ENCODE peak calls at places on chromosomes 12 and 14, in ten cellular contexts. E is uterus, I is tibial artery, R is aorta, G is HCT116, D is GM12878, T is BE2C, L is GM23338, N is colonic mucosa, M is keratinocyte. A is an unnamed sample.
A peak's percentile ranks its signal among the peaks of the same experiment; 100 is the strongest.

GRCh38 chr12:116426391-116427136 is 132.6 kb upstream of the MAP1LC3B2 start:
- DNase-seq in E (peak; percentile 91), I (peak; percentile 79), R (peak; percentile 86), G (peak; percentile 87), D (no peak), T (peak; percentile 45), L (peak; percentile 89), N (no peak), M (peak; percentile 95), A (peak; percentile 99)

GRCh38 chr12:77767756-77768343 is 62.8 kb upstream of the NAV3 start:
- DNase-seq in E (no peak), I (no peak), R (no peak), G (no peak), D (no peak), T (no peak), L (no peak), N (no peak), M (no peak), A (no peak)

GRCh38 chr14:91361236-91361811 is 56.3 kb downstream of the CCDC88C start:
- DNase-seq in E (no peak), I (no peak), R (no peak), G (no peak), D (no peak), T (no peak), L (no peak), N (no peak), M (no peak), A (peak; percentile 92)

GRCh38 chr14:53401646-53402045 is 248.5 kb upstream of the DDHD1 start:
- DNase-seq in E (no peak), I (no peak), R (no peak), G (no peak), D (no peak), T (no peak), L (no peak), N (no peak), M (no peak), A (no peak)

GRCh38 chr12:118052324-118053070 is 8.5 kb downstream of the WSB2 start:
- DNase-seq in E (peak; percentile 60), I (peak; percentile 78), R (peak; percentile 86), G (peak; percentile 97), D (no peak), T (no peak), L (peak; percentile 4), N (peak; percentile 89), M (peak; percentile 93), A (peak; percentile 95)

GRCh38 chr14:79920180-79920579 is 291.1 kb downstream of the DIO2 start:
- DNase-seq in E (no peak), I (no peak), R (no peak), G (no peak), D (no peak), T (no peak), L (no peak), N (no peak), M (no peak), A (no peak)

GRCh38 chr12:122961551-122962329 is 4.5 kb downstream of the ABCB9 start:
- DNase-seq in E (no peak), I (no peak), R (no peak), G (no peak), D (no peak), T (no peak), L (no peak), N (peak; percentile 83), M (no peak), A (no peak)

GRCh38 chr14:55383039-55383438 is 28.6 kb downstream of the ATG14 start:
- DNase-seq in E (no peak), I (no peak), R (peak; percentile 57), G (no peak), D (no peak), T (no peak), L (no peak), N (no peak), M (no peak), A (peak; percentile 7)

GRCh38 chr12:104358353-104359003 is 54.9 kb downstream of the EID3 start:
- DNase-seq in E (peak; percentile 63), I (peak; percentile 68), R (peak; percentile 81), G (peak; percentile 35), D (peak; percentile 44), T (peak; percentile 53), L (peak; percentile 80), N (peak; percentile 73), M (no peak), A (peak; percentile 72)

GRCh38 chr12:89051065-89051677 is 301.1 kb downstream of the DUSP6 start:
- DNase-seq in E (no peak), I (no peak), R (no peak), G (peak; percentile 70), D (no peak), T (peak; percentile 19), L (peak; percentile 83), N (peak; percentile 44), M (no peak), A (peak; percentile 71)

GRCh38 chr12:13208533-13209278 is 12.2 kb downstream of the EMP1 start:
- DNase-seq in E (no peak), I (no peak), R (no peak), G (no peak), D (no peak), T (no peak), L (peak; percentile 70), N (no peak), M (no peak), A (peak; percentile 65)

GRCh38 chr14:95327558-95328374 is 8.1 kb upstream of the CLMN start:
- DNase-seq in E (no peak), I (no peak), R (no peak), G (no peak), D (peak; percentile 91), T (no peak), L (no peak), N (no peak), M (no peak), A (no peak)

GRCh38 chr14:51341338-51341737 is 101.3 kb downstream of the TMX1 start:
- DNase-seq in E (no peak), I (no peak), R (no peak), G (no peak), D (no peak), T (no peak), L (no peak), N (no peak), M (no peak), A (no peak)

GRCh38 chr12:70513441-70513840 is 123.8 kb downstream of the PTPRB start:
- DNase-seq in E (no peak), I (no peak), R (no peak), G (no peak), D (no peak), T (no peak), L (no peak), N (no peak), M (no peak), A (peak; percentile 71)

GRCh38 chr12:57836442-57837375 is 9.8 kb downstream of the CTDSP2 start:
- DNase-seq in E (peak; percentile 82), I (peak; percentile 78), R (peak; percentile 90), G (no peak), D (no peak), T (no peak), L (peak; percentile 84), N (peak; percentile 80), M (no peak), A (peak; percentile 95)

GRCh38 chr14:51818748-51819386 is 41.5 kb upstream of the GNG2 start:
- DNase-seq in E (no peak), I (no peak), R (no peak), G (no peak), D (no peak), T (peak; percentile 84), L (peak; percentile 33), N (no peak), M (no peak), A (no peak)

GRCh38 chr12:56994231-56994746 is 12.1 kb downstream of the ZBTB39 start:
- DNase-seq in E (no peak), I (no peak), R (no peak), G (no peak), D (no peak), T (no peak), L (no peak), N (peak; percentile 12), M (no peak), A (no peak)

GRCh38 chr12:124428792-124429281 is 133.9 kb downstream of the RFLNA start:
- DNase-seq in E (no peak), I (no peak), R (no peak), G (no peak), D (no peak), T (no peak), L (no peak), N (no peak), M (no peak), A (no peak)

DNA sequence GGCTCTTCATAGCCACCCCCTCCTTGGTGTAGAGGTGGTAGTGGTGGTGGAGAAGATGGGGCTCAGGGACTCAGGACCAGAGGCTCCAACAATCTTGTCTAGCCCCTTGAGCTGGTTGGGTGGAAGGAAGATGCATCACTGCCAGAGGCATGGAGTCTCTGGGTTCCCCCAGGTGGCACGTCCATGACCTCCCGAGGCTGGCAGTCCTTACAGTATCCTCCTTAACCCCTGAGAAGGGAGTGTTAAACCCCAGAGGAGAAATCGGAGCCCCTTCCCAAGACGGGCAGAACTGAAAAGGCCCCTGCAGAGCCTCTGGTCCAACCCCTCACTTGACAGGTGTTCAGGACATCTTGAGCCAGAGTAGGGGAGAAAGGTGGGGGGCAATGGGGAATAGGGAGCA is 9.1 kb downstream of the KRT83 start:
- DNase-seq in E (no peak), I (no peak), R (no peak), G (no peak), D (no peak), T (no peak), L (no peak), N (no peak), M (no peak), A (no peak)
- H3K27me3 ChIP-seq in E (no peaks in the 10 kb centered on the region), I (no peaks in the 10 kb centered on the region), R (no peaks in the 10 kb centered on the region), G (no peaks in the 10 kb centered on the region), D (peaks cover 18% of the 10 kb centered on the region), T (peaks cover 38% of the 10 kb centered on the region), L (peaks cover 36% of the 10 kb centered on the region), N (peaks cover 15% of the 10 kb centered on the region), M (peaks cover 30% of the 10 kb centered on the region), A (peaks cover 76% of the 10 kb centered on the region)

GRCh38 chr12:52781399-52782082 is 4.4 kb upstream of the KRT76 start:
- DNase-seq in E (no peak), I (no peak), R (no peak), G (no peak), D (no peak), T (no peak), L (no peak), N (no peak), M (no peak), A (no peak)
- H3K27me3 ChIP-seq in E (no peaks in the 10 kb centered on the region), I (no peaks in the 10 kb centered on the region), R (peaks cover 2% of the 10 kb centered on the region), G (peaks cover 35% of the 10 kb centered on the region), D (peaks cover 3% of the 10 kb centered on the region), T (peaks cover 16% of the 10 kb centered on the region), L (no peaks in the 10 kb centered on the region), N (no peaks in the 10 kb centered on the region), M (peaks cover 36% of the 10 kb centered on the region), A (peaks cover 59% of the 10 kb centered on the region)

GRCh38 chr12:132461526-132461925 is 28.4 kb upstream of the FBRSL1 start:
- DNase-seq in E (no peak), I (no peak), R (no peak), G (no peak), D (no peak), T (no peak), L (no peak), N (no peak), M (no peak), A (no peak)
- H3K27me3 ChIP-seq in E (peaks cover 4% of the 10 kb centered on the region), I (no peaks in the 10 kb centered on the region), R (no peaks in the 10 kb centered on the region), G (no peaks in the 10 kb centered on the region), D (no peaks in the 10 kb centered on the region), T (peaks cover 2% of the 10 kb centered on the region), L (peaks cover 44% of the 10 kb centered on the region), N (no peaks in the 10 kb centered on the region), M (peaks cover 6% of the 10 kb centered on the region), A (no peaks in the 10 kb centered on the region)

DNA sequence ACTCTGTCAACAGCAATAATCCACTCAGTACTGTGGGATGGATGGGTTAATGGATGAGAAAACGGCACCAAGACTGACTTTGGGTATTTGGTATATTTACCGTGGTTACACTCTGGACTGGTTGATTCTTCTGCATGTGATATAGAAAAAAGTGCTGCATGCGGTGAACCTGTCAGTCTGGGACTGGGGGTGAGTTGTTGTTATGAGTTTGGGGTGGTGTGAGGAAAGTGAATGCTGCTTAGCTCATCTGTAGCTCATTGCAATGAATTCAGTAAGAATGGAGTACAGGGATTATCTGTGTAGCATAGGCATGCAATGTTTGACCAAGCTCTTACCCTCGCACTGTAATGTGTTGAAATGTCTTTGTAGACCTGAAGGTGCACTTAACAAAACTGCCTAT is 6.0 kb downstream of the KCNA1 start:
- DNase-seq in E (no peak), I (no peak), R (no peak), G (no peak), D (no peak), T (no peak), L (no peak), N (no peak), M (no peak), A (no peak)
- H3K27me3 ChIP-seq in E (peaks cover 8% of the 10 kb centered on the region), I (no peaks in the 10 kb centered on the region), R (no peaks in the 10 kb centered on the region), G (peaks cover 74% of the 10 kb centered on the region), D (no peaks in the 10 kb centered on the region), T (peaks cover 64% of the 10 kb centered on the region), L (peaks cover 27% of the 10 kb centered on the region), N (peaks cover 25% of the 10 kb centered on the region), M (peaks cover 34% of the 10 kb centered on the region), A (peaks cover 67% of the 10 kb centered on the region)

A was measured in cardiac muscle cell.